ENCODE peak calls at places on chromosomes 5 and 9, in six cellular contexts. One of them, this sample, is unnamed. For H3K36me3, the result is how much of the 10 kb centered on the place peaks cover.

GRCh38 chr9:8858250-8859161 is 1058.9 kb upstream of the DMAC1 start:
- DNase-seq in neuronal stem cell: no peak
- DNase-seq in ovary: peak
- DNase-seq in brain microvascular endothelial cell: no peak
- DNase-seq in endothelial cell of umbilical vein: no peak
- DNase-seq in adipocyte: peak
- DNase-seq in this sample: peak

GRCh38 chr9:976805-977360 is 428 bp downstream of the DMRT3 start:
- DNase-seq in neuronal stem cell: no peak
- DNase-seq in ovary: no peak
- DNase-seq in brain microvascular endothelial cell: no peak
- DNase-seq in endothelial cell of umbilical vein: no peak
- DNase-seq in adipocyte: no peak
- DNase-seq in this sample: no peak

GRCh38 chr5:132426525-132427138 is 57.1 kb downstream of the SLC22A5 start:
- DNase-seq in neuronal stem cell: no peak
- DNase-seq in ovary: peak
- DNase-seq in brain microvascular endothelial cell: peak
- DNase-seq in endothelial cell of umbilical vein: peak
- DNase-seq in adipocyte: peak
- DNase-seq in this sample: peak

GRCh38 chr9:68802525-68803015 is 97.5 kb downstream of the PIP5K1B start:
- DNase-seq in neuronal stem cell: no peak
- DNase-seq in ovary: no peak
- DNase-seq in brain microvascular endothelial cell: no peak
- DNase-seq in endothelial cell of umbilical vein: no peak
- DNase-seq in adipocyte: no peak
- DNase-seq in this sample: no peak

GRCh38 chr9:12774861-12775367 is at the start of gene LURAP1L:
- DNase-seq in neuronal stem cell: peak
- DNase-seq in ovary: peak
- DNase-seq in brain microvascular endothelial cell: peak
- DNase-seq in endothelial cell of umbilical vein: peak
- DNase-seq in adipocyte: peak
- DNase-seq in this sample: peak

GRCh38 chr5:16350816-16351215 is 114.8 kb downstream of the ZNF622 start:
- DNase-seq in neuronal stem cell: no peak
- DNase-seq in ovary: no peak
- DNase-seq in brain microvascular endothelial cell: no peak
- DNase-seq in endothelial cell of umbilical vein: no peak
- DNase-seq in adipocyte: no peak
- DNase-seq in this sample: peak

GRCh38 chr5:120055858-120056257 is 408.2 kb upstream of the PRR16 start:
- DNase-seq in neuronal stem cell: no peak
- DNase-seq in ovary: no peak
- DNase-seq in brain microvascular endothelial cell: peak
- DNase-seq in endothelial cell of umbilical vein: peak
- DNase-seq in adipocyte: peak
- DNase-seq in this sample: no peak

GRCh38 chr5:10831416-10831815 is 70.4 kb upstream of the DAP start:
- DNase-seq in neuronal stem cell: no peak
- DNase-seq in ovary: no peak
- DNase-seq in brain microvascular endothelial cell: peak
- DNase-seq in endothelial cell of umbilical vein: no peak
- DNase-seq in adipocyte: peak
- DNase-seq in this sample: peak

GRCh38 chr5:82426419-82427154 is 148.4 kb upstream of the RPS23 start:
- DNase-seq in neuronal stem cell: no peak
- DNase-seq in ovary: no peak
- DNase-seq in brain microvascular endothelial cell: no peak
- DNase-seq in endothelial cell of umbilical vein: no peak
- DNase-seq in adipocyte: no peak
- DNase-seq in this sample: no peak

GRCh38 chr5:93208156-93208895 is 372.7 kb downstream of the NR2F1-AS1 start:
- DNase-seq in neuronal stem cell: no peak
- DNase-seq in ovary: no peak
- DNase-seq in brain microvascular endothelial cell: no peak
- DNase-seq in endothelial cell of umbilical vein: no peak
- DNase-seq in adipocyte: peak
- DNase-seq in this sample: no peak

GRCh38 chr5:42494414-42494813 is 71.2 kb downstream of the GHR start:
- DNase-seq in neuronal stem cell: no peak
- DNase-seq in ovary: no peak
- DNase-seq in brain microvascular endothelial cell: no peak
- DNase-seq in endothelial cell of umbilical vein: no peak
- DNase-seq in adipocyte: no peak
- DNase-seq in this sample: no peak

GRCh38 chr9:84349706-84350105 is 9.1 kb upstream of the SLC28A3 start:
- DNase-seq in neuronal stem cell: no peak
- DNase-seq in ovary: no peak
- DNase-seq in brain microvascular endothelial cell: no peak
- DNase-seq in endothelial cell of umbilical vein: no peak
- DNase-seq in adipocyte: no peak
- DNase-seq in this sample: no peak

GRCh38 chr5:67414712-67415111 is 218.1 kb upstream of the CD180 start:
- DNase-seq in neuronal stem cell: no peak
- DNase-seq in ovary: no peak
- DNase-seq in brain microvascular endothelial cell: no peak
- DNase-seq in endothelial cell of umbilical vein: no peak
- DNase-seq in adipocyte: peak
- DNase-seq in this sample: peak

GRCh38 chr9:5364294-5364990 is 24.8 kb upstream of the RLN1 start:
- DNase-seq in neuronal stem cell: no peak
- DNase-seq in ovary: no peak
- DNase-seq in brain microvascular endothelial cell: no peak
- DNase-seq in endothelial cell of umbilical vein: peak
- DNase-seq in adipocyte: peak
- DNase-seq in this sample: no peak

GRCh38 chr9:132744881-132745761 is 74.9 kb downstream of the GTF3C4 start:
- DNase-seq in neuronal stem cell: peak
- DNase-seq in ovary: no peak
- DNase-seq in brain microvascular endothelial cell: no peak
- DNase-seq in endothelial cell of umbilical vein: peak
- DNase-seq in adipocyte: no peak
- DNase-seq in this sample: no peak

GRCh38 chr5:118736396-118736795 is 252.0 kb downstream of the DTWD2 start:
- DNase-seq in neuronal stem cell: no peak
- DNase-seq in ovary: no peak
- DNase-seq in brain microvascular endothelial cell: no peak
- DNase-seq in endothelial cell of umbilical vein: no peak
- DNase-seq in adipocyte: no peak
- DNase-seq in this sample: peak

GRCh38 chr9:130090915-130091314 is 37.2 kb downstream of the GPR107 start:
- DNase-seq in neuronal stem cell: no peak
- DNase-seq in ovary: no peak
- DNase-seq in brain microvascular endothelial cell: no peak
- DNase-seq in endothelial cell of umbilical vein: no peak
- DNase-seq in adipocyte: peak
- DNase-seq in this sample: no peak
- H3K36me3 ChIP-seq in neuronal stem cell: under half
- H3K36me3 ChIP-seq in ovary: under half
- H3K36me3 ChIP-seq in brain microvascular endothelial cell: half or more
- H3K36me3 ChIP-seq in endothelial cell of umbilical vein: under half
- H3K36me3 ChIP-seq in adipocyte: half or more
- H3K36me3 ChIP-seq in this sample: half or more

DNA sequence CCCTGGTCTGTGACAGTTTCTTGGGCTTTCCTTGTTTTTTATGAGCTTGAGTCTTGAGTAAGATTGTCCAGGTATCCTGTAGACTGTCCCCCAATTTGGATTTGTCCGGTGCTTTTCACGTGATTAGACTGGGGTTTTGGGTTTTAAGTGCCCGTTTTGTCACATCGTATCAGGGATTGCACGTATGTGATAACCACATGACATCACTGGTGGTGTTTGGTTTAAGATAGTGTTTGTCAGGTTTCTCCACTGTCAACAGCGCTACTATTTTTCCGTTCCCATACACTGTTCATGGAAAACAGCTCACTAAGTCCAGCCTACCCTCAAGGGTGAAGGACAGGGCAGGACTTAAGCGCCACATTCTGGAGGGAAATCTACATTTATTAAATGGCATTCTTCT is 39.7 kb downstream of the LMNB1 start:
- DNase-seq in neuronal stem cell: no peak
- DNase-seq in ovary: no peak
- DNase-seq in brain microvascular endothelial cell: no peak
- DNase-seq in endothelial cell of umbilical vein: no peak
- DNase-seq in adipocyte: no peak
- DNase-seq in this sample: no peak
- H3K36me3 ChIP-seq in neuronal stem cell: under half
- H3K36me3 ChIP-seq in ovary: under half
- H3K36me3 ChIP-seq in brain microvascular endothelial cell: under half
- H3K36me3 ChIP-seq in endothelial cell of umbilical vein: under half
- H3K36me3 ChIP-seq in adipocyte: under half
- H3K36me3 ChIP-seq in this sample: under half

DNA sequence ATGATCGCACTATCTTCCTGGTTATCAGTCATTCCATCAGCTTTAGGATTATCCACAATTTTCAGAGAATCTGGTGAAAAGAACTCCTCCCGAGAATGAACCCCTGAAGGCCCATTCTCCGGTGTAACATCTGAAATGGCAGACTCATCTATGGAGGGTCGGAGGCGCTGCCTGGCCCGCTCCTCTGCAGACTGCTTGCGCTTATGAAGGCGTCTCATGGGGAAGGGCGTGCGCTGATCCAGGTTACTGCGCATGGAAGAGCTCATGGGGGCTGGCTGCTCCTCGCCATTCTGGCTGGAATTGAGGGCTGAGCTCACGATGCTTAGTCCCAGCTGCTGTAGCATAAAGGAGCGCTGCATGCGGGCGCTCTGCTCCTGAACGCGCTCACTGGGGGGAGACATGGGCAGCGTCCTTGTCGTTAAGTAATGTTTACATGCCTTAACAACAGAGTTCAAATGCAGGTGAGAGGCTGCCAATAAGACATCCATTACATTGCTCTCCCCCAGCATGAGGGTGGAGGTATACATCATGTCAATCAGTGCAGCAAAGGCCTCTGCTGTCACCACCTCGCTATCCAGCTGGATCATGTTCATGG is 19.4 kb downstream of the GRHPR start:
- DNase-seq in neuronal stem cell: no peak
- DNase-seq in ovary: no peak
- DNase-seq in brain microvascular endothelial cell: no peak
- DNase-seq in endothelial cell of umbilical vein: no peak
- DNase-seq in adipocyte: no peak
- DNase-seq in this sample: no peak
- H3K36me3 ChIP-seq in neuronal stem cell: under half
- H3K36me3 ChIP-seq in ovary: under half
- H3K36me3 ChIP-seq in brain microvascular endothelial cell: half or more
- H3K36me3 ChIP-seq in endothelial cell of umbilical vein: under half
- H3K36me3 ChIP-seq in adipocyte: half or more
- H3K36me3 ChIP-seq in this sample: half or more

GRCh38 chr5:75690669-75691068 is 26.6 kb downstream of the POC5 start:
- DNase-seq in neuronal stem cell: no peak
- DNase-seq in ovary: no peak
- DNase-seq in brain microvascular endothelial cell: no peak
- DNase-seq in endothelial cell of umbilical vein: no peak
- DNase-seq in adipocyte: no peak
- DNase-seq in this sample: no peak
- H3K36me3 ChIP-seq in neuronal stem cell: under half
- H3K36me3 ChIP-seq in ovary: under half
- H3K36me3 ChIP-seq in brain microvascular endothelial cell: under half
- H3K36me3 ChIP-seq in endothelial cell of umbilical vein: under half
- H3K36me3 ChIP-seq in adipocyte: half or more
- H3K36me3 ChIP-seq in this sample: under half

GRCh38 chr5:158722940-158723339 is 376.8 kb downstream of the EBF1 start:
- DNase-seq in neuronal stem cell: no peak
- DNase-seq in ovary: no peak
- DNase-seq in brain microvascular endothelial cell: no peak
- DNase-seq in endothelial cell of umbilical vein: no peak
- DNase-seq in adipocyte: no peak
- DNase-seq in this sample: no peak

GRCh38 chr5:158716668-158717067 is 383.0 kb downstream of the EBF1 start:
- DNase-seq in neuronal stem cell: no peak
- DNase-seq in ovary: no peak
- DNase-seq in brain microvascular endothelial cell: no peak
- DNase-seq in endothelial cell of umbilical vein: peak
- DNase-seq in adipocyte: peak
- DNase-seq in this sample: no peak

GRCh38 chr5:158715592-158715991 is 384.1 kb downstream of the EBF1 start:
- DNase-seq in neuronal stem cell: no peak
- DNase-seq in ovary: no peak
- DNase-seq in brain microvascular endothelial cell: no peak
- DNase-seq in endothelial cell of umbilical vein: no peak
- DNase-seq in adipocyte: no peak
- DNase-seq in this sample: no peak

GRCh38 chr5:158718738-158719505 is 380.8 kb downstream of the EBF1 start:
- DNase-seq in neuronal stem cell: no peak
- DNase-seq in ovary: no peak
- DNase-seq in brain microvascular endothelial cell: peak
- DNase-seq in endothelial cell of umbilical vein: no peak
- DNase-seq in adipocyte: peak
- DNase-seq in this sample: peak

DNA sequence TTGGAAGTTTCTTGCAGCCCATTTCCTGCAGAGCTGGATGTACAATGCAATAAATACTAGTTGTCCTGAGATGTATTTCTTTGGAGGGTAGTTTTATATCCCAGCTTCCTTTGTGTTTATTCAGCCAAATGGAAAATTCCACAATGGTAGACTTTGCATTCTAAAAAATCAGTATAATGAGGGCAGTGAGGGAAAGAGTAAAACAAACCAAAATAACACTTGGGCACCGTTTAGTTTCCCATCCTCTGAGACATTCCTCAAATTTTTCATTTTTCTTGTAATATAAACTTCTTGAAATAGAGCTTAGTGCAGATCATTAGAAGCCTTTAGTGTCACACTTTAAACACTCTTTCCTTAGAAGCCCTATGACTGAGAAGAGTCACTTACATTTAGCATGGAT is 379.4 kb downstream of the EBF1 start:
- DNase-seq in neuronal stem cell: no peak
- DNase-seq in ovary: no peak
- DNase-seq in brain microvascular endothelial cell: no peak
- DNase-seq in endothelial cell of umbilical vein: no peak
- DNase-seq in adipocyte: peak
- DNase-seq in this sample: no peak
- H3K36me3 ChIP-seq in neuronal stem cell: under half
- H3K36me3 ChIP-seq in ovary: under half
- H3K36me3 ChIP-seq in brain microvascular endothelial cell: under half
- H3K36me3 ChIP-seq in endothelial cell of umbilical vein: under half
- H3K36me3 ChIP-seq in adipocyte: under half
- H3K36me3 ChIP-seq in this sample: under half

DNA sequence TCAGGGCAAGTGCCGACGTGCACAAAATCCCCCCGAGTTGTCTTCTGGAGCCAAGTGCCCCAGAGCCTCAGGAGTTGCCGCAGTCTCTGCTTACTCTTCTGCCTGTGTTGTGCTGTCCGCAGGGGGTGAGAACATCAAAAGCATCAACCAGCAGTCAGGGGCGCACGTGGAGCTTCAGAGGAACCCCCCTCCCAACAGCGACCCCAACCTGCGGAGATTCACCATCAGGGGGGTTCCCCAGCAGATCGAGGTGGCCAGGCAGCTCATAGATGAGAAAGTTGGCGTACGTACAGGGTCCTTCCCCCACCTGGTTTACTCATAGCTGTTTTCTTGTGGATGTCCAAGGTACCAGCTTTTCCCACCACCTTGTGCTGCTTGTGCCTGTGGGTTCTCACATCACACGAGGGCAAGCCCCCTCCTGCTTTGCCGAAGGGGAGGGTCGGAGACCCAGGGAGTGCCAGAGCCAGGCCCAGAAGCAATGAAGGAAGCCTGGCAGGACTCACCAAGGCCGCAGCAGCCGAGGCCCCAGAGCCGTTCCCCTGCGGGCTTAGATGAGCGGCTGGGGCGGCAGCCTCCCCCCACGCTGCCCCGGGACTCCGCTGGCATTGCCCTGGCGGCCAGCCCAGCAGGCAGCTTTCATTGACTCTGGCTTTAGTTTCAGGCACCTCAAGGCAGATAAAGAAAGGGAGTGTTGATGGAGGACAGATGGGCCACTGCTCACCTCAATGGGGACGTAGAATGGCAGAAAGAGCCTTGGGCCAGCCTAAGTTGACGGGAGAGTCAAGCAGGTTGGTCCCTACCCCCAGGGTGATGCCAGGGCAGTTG is 33.7 kb upstream of the PRDM12 start:
- DNase-seq in neuronal stem cell: no peak
- DNase-seq in ovary: no peak
- DNase-seq in brain microvascular endothelial cell: no peak
- DNase-seq in endothelial cell of umbilical vein: no peak
- DNase-seq in adipocyte: no peak
- DNase-seq in this sample: peak
- H3K36me3 ChIP-seq in neuronal stem cell: half or more
- H3K36me3 ChIP-seq in ovary: under half
- H3K36me3 ChIP-seq in brain microvascular endothelial cell: half or more
- H3K36me3 ChIP-seq in endothelial cell of umbilical vein: half or more
- H3K36me3 ChIP-seq in adipocyte: half or more
- H3K36me3 ChIP-seq in this sample: half or more

This sample was measured in osteoblast.